ENCODE peak calls at places on chromosome 6, in four cellular contexts. C, B, M and V are unnamed samples.

GRCh38 chr6:10610289-10610688 is 84.1 kb downstream of the C6orf52 start:
- DNase-seq in M (no peak), C (no peak), B (no peak), V (no peak)

GRCh38 chr6:137736048-137736846 is 130.8 kb upstream of the TNFAIP3 start:
- DNase-seq in B (no peak), C (no peak), M (peak; percentile 18), V (no peak)

GRCh38 chr6:116799945-116800344 is 28.9 kb downstream of the GPRC6A start:
- DNase-seq in C (no peak), B (no peak), M (no peak), V (no peak)

GRCh38 chr6:72622094-72622540 is 253 bp downstream of the KCNQ5 start:
- DNase-seq in M (peak; percentile 60), C (peak; percentile 25), B (peak; percentile 46), V (no peak)

GRCh38 chr6:13013681-13014550 is 297.3 kb downstream of the PHACTR1 start:
- DNase-seq in M (no peak), C (no peak), B (peak; percentile 8), V (no peak)

GRCh38 chr6:119891638-119892037 is 542.1 kb upstream of the MAN1A1 start:
- DNase-seq in B (no peak), C (no peak), M (no peak), V (no peak)

GRCh38 chr6:20084411-20084810 is 127.9 kb downstream of the MBOAT1 start:
- DNase-seq in C (no peak), M (no peak), B (no peak), V (no peak)

GRCh38 chr6:107116328-107116892 is 1.1 kb upstream of the BEND3 start:
- DNase-seq in M (no peak), B (peak; percentile 43), C (no peak), V (peak; percentile 94)

GRCh38 chr6:67219336-67219735 is 1415.7 kb upstream of the ADGRB3 start:
- DNase-seq in C (no peak), B (no peak), M (no peak), V (no peak)

GRCh38 chr6:143110996-143111395 is 50.3 kb downstream of the AIG1 start:
- DNase-seq in M (no peak), C (no peak), B (no peak), V (no peak)

GRCh38 chr6:117616971-117617765 is 14.9 kb upstream of the GOPC start:
- DNase-seq in B (no peak), M (no peak), C (no peak), V (no peak)

GRCh38 chr6:134882426-134883038 is 67.4 kb downstream of the ALDH8A1 start:
- DNase-seq in B (peak; percentile 61), C (peak; percentile 19), M (peak; percentile 57), V (no peak)

GRCh38 chr6:123223461-123223860 is 227.4 kb downstream of the CLVS2 start:
- DNase-seq in M (no peak), B (no peak), C (no peak), V (no peak)

GRCh38 chr6:16585805-16586204 is 175.5 kb downstream of the ATXN1 start:
- DNase-seq in M (no peak), C (no peak), B (no peak), V (no peak)

GRCh38 chr6:56889492-56889891 is 65.4 kb upstream of the BEND6 start:
- DNase-seq in B (no peak), C (no peak), M (no peak), V (no peak)

GRCh38 chr6:42367353-42368011 is 84.2 kb downstream of the TRERF1 start:
- DNase-seq in M (no peak), B (no peak), C (no peak), V (no peak)

GRCh38 chr6:70982747-70983146 is 25.9 kb upstream of the B3GAT2 start:
- DNase-seq in M (no peak), C (no peak), B (no peak), V (no peak)

GRCh38 chr6:122995930-122996796 is at the start of gene CLVS2:
- DNase-seq in C (no peak), M (no peak), B (peak; percentile 38), V (peak; percentile 28)

GRCh38 chr6:4809999-4810918 is 34.1 kb downstream of the CDYL start:
- DNase-seq in C (no peak), M (no peak), B (no peak), V (no peak)

GRCh38 chr6:90003069-90003800 is 109.0 kb downstream of the GJA10 start:
- DNase-seq in C (no peak), M (no peak), B (no peak), V (no peak)

GRCh38 chr6:52399511-52400315 is 20.4 kb upstream of the EFHC1 start:
- DNase-seq in B (peak; percentile 24), C (peak; percentile 51), M (peak; percentile 17), V (no peak)

GRCh38 chr6:137958809-137959565 is 91.9 kb downstream of the TNFAIP3 start:
- DNase-seq in B (no peak), C (no peak), M (no peak), V (no peak)

GRCh38 chr6:45566882-45567281 is 189.1 kb upstream of the SUPT3H start:
- DNase-seq in C (peak; percentile 68), B (no peak), M (no peak), V (peak; percentile 57)

GRCh38 chr6:20629509-20629908 is 95.3 kb downstream of the CDKAL1 start:
- DNase-seq in B (no peak), M (no peak), C (no peak), V (no peak)

GRCh38 chr6:97095466-97095865 is 170.9 kb downstream of the KLHL32 start:
- DNase-seq in M (no peak), B (no peak), C (no peak), V (no peak)

GRCh38 chr6:39342692-39343460 is 20.4 kb upstream of the KCNK16 start:
- DNase-seq in M (no peak), C (no peak), B (no peak), V (no peak)

GRCh38 chr6:29926081-29926794 is 16.1 kb upstream of the HLA-A start:
- DNase-seq in C (no peak), M (no peak), B (no peak), V (no peak)

GRCh38 chr6:47524136-47524840 is 46.7 kb downstream of the CD2AP start:
- DNase-seq in C (no peak), B (no peak), M (no peak), V (no peak)

GRCh38 chr6:43833223-43833995 is 63.4 kb downstream of the VEGFA start:
- DNase-seq in M (no peak), B (no peak), C (no peak), V (no peak)

GRCh38 chr6:159973951-159974350 is 5.1 kb downstream of the IGF2R start:
- DNase-seq in C (peak; percentile 54), M (no peak), B (no peak), V (no peak)

GRCh38 chr6:130409394-130410095 is 43.7 kb downstream of the TMEM200A start:
- DNase-seq in B (no peak), C (no peak), M (no peak), V (no peak)

GRCh38 chr6:52551483-52552277 is 25.2 kb downstream of the TRAM2 start:
- DNase-seq in B (peak; percentile 26), M (no peak), C (peak; percentile 84), V (no peak)

GRCh38 chr6:12749531-12750379 is 33.2 kb downstream of the PHACTR1 start:
- DNase-seq in B (peak; percentile 28), M (no peak), C (no peak), V (no peak)

GRCh38 chr6:164331026-164331425 is 916.5 kb downstream of the QKI start:
- DNase-seq in M (no peak), B (no peak), C (no peak), V (no peak)